ENCODE peak calls at places on chromosomes 2 and 18, in five cellular contexts. Y, Z, A, C and W are unnamed samples.

GRCh38 chr2:120589782-120590608 is 145.7 kb upstream of the GLI2 start:
- DNase-seq in Y (no peak), Z (no peak), A (peak; percentile 2), C (peak; percentile 87), W (no peak)

GRCh38 chr2:72034353-72035095 is 113.1 kb downstream of the CYP26B1 start:
- DNase-seq in Y (no peak), Z (no peak), A (no peak), C (no peak), W (no peak)

GRCh38 chr2:216879727-216880508 is 20.1 kb upstream of the TNP1 start:
- DNase-seq in Y (no peak), Z (no peak), A (no peak), C (no peak), W (no peak)

GRCh38 chr18:8800041-8800441 is 94.7 kb downstream of the MTCL1 start:
- DNase-seq in Y (no peak), Z (no peak), A (peak; percentile 43), C (no peak), W (no peak)

GRCh38 chr18:56286775-56287174 is 351.6 kb downstream of the TXNL1 start:
- DNase-seq in Y (no peak), Z (no peak), A (no peak), C (peak; percentile 12), W (no peak)

GRCh38 chr2:28683100-28683706 is 68.4 kb upstream of the PPP1CB start:
- DNase-seq in Y (no peak), Z (peak; percentile 96), A (no peak), C (peak; percentile 57), W (no peak)

GRCh38 chr2:120397362-120397811 is 51.5 kb downstream of the INHBB start:
- DNase-seq in Y (no peak), Z (no peak), A (no peak), C (peak; percentile 1), W (no peak)

GRCh38 chr2:113150258-113150601 is 22.8 kb downstream of the IL1RN start:
- DNase-seq in Y (no peak), Z (no peak), A (no peak), C (no peak), W (no peak)

GRCh38 chr2:100223502-100223901 is 81.1 kb upstream of the AFF3 start:
- DNase-seq in Y (no peak), Z (no peak), A (no peak), C (no peak), W (no peak)

GRCh38 chr2:30178618-30179404 is 32.0 kb downstream of the YPEL5 start:
- DNase-seq in Y (no peak), Z (peak; percentile 27), A (no peak), C (no peak), W (no peak)

GRCh38 chr2:239675856-239676715 is 275.3 kb upstream of the HDAC4 start:
- DNase-seq in Y (no peak), Z (no peak), A (no peak), C (no peak), W (no peak)

GRCh38 chr2:147008481-147008880 is 836.3 kb upstream of the ACVR2A start:
- DNase-seq in Y (no peak), Z (no peak), A (no peak), C (no peak), W (no peak)

GRCh38 chr2:239857591-239857990 is 167.6 kb downstream of the NDUFA10 start:
- DNase-seq in Y (no peak), Z (no peak), A (no peak), C (no peak), W (no peak)

GRCh38 chr18:11821643-11822237 is 29.5 kb upstream of the CHMP1B start:
- DNase-seq in Y (no peak), Z (no peak), A (no peak), C (no peak), W (no peak)

GRCh38 chr2:98730851-98731708 is at the start of gene MGAT4A:
- DNase-seq in Y (peak; percentile 79), Z (peak; percentile 75), A (peak; percentile 26), C (no peak), W (peak; percentile 47)

GRCh38 chr2:146123256-146123655 is 1603.3 kb upstream of the ZEB2 start:
- DNase-seq in Y (no peak), Z (no peak), A (no peak), C (no peak), W (no peak)

GRCh38 chr18:75365230-75365629 is 62.3 kb downstream of the SMIM21 start:
- DNase-seq in Y (no peak), Z (no peak), A (no peak), C (no peak), W (no peak)

GRCh38 chr2:64404002-64404731 is 49.8 kb upstream of the LGALSL start:
- DNase-seq in Y (no peak), Z (peak; percentile 5), A (peak; percentile 25), C (peak; percentile 80), W (peak; percentile 89)

GRCh38 chr2:85914916-85915315 is 26.1 kb upstream of the ST3GAL5 start:
- DNase-seq in Y (no peak), Z (no peak), A (no peak), C (no peak), W (no peak)

GRCh38 chr2:108447947-108448677 is 894 bp upstream of the GCC2 start:
- DNase-seq in Y (no peak), Z (peak; percentile 73), A (no peak), C (no peak), W (no peak)

GRCh38 chr2:169824373-169825333 is at the start of gene METTL5:
- DNase-seq in Y (peak; percentile 66), Z (peak; percentile 84), A (peak; percentile 80), C (peak; percentile 47), W (peak; percentile 84)

GRCh38 chr2:20094955-20095354 is 43.5 kb upstream of the LAPTM4A start:
- DNase-seq in Y (no peak), Z (no peak), A (no peak), C (no peak), W (no peak)

GRCh38 chr2:16318474-16319195 is 347.0 kb downstream of the CYRIA start:
- DNase-seq in Y (no peak), Z (no peak), A (no peak), C (no peak), W (no peak)

GRCh38 chr18:47986724-47987455 is 56.4 kb upstream of the SMAD2 start:
- DNase-seq in Y (no peak), Z (peak; percentile 51), A (no peak), C (no peak), W (no peak)

GRCh38 chr2:165067958-165068612 is 112.8 kb upstream of the SLC38A11 start:
- DNase-seq in Y (no peak), Z (peak; percentile 94), A (peak; percentile 30), C (peak; percentile 3), W (peak; percentile 70)

GRCh38 chr2:201151127-201152074 is 31.5 kb upstream of the CASP10 start:
- DNase-seq in Y (no peak), Z (no peak), A (peak; percentile 74), C (peak; percentile 76), W (no peak)

GRCh38 chr2:38539086-38539485 is 63.6 kb downstream of the HNRNPLL start:
- DNase-seq in Y (no peak), Z (no peak), A (no peak), C (no peak), W (no peak)

GRCh38 chr2:232528746-232529445 is 2.9 kb downstream of the CHRND start:
- DNase-seq in Y (no peak), Z (no peak), A (no peak), C (no peak), W (no peak)

GRCh38 chr18:3236470-3236869 is 11.1 kb upstream of the MYL12A start:
- DNase-seq in Y (no peak), Z (no peak), A (no peak), C (no peak), W (no peak)

GRCh38 chr18:79962835-79963657 is 1.4 kb upstream of the HSBP1L1 start:
- DNase-seq in Y (no peak), Z (no peak), A (no peak), C (no peak), W (no peak)

GRCh38 chr18:79953921-79954651 is 2.6 kb upstream of the SLC66A2 start:
- DNase-seq in Y (no peak), Z (no peak), A (no peak), C (no peak), W (no peak)

GRCh38 chr2:54763636-54764291 is 40.3 kb downstream of the EML6 start:
- DNase-seq in Y (no peak), Z (peak; percentile 29), A (peak; percentile 38), C (no peak), W (no peak)